ENCODE peak calls at places on chromosomes 3 and 15, in ten cellular contexts. Q is psoas muscle, C is neural progenitor cell, D is tibial artery, O is ovary, A is heart left ventricle, I is DND-41, N is pancreas, T is astrocyte of the spinal cord, G is lower lobe of right lung. R is an unnamed sample.

GRCh38 chr3:23127196-23127595 is 75.9 kb upstream of the UBE2E2 start:
- DNase-seq in Q (no peak), C (no peak), D (no peak), O (no peak), A (no peak), I (no peak), N (no peak), T (no peak), G (no peak), R (no peak)

GRCh38 chr3:71753716-71754609 is at the start of gene GPR27:
- DNase-seq in Q (peak), C (peak), D (no peak), O (no peak), A (no peak), I (no peak), N (peak), T (peak), G (peak), R (peak)

GRCh38 chr3:112639451-112640332 is 1.3 kb downstream of the CCDC80 start:
- DNase-seq in Q (no peak), C (no peak), D (no peak), O (peak), A (no peak), I (no peak), N (peak), T (no peak), G (no peak), R (no peak)

GRCh38 chr15:57213783-57214366 is 162.4 kb upstream of the CGNL1 start:
- DNase-seq in Q (no peak), C (peak), D (no peak), O (no peak), A (no peak), I (no peak), N (no peak), T (peak), G (no peak), R (peak)

GRCh38 chr3:131901686-131902085 is 133.1 kb downstream of the CPNE4 start:
- DNase-seq in Q (no peak), C (no peak), D (no peak), O (no peak), A (no peak), I (no peak), N (no peak), T (no peak), G (no peak), R (no peak)

GRCh38 chr3:85081191-85081895 is 122.6 kb downstream of the CADM2 start:
- DNase-seq in Q (no peak), C (peak), D (no peak), O (no peak), A (no peak), I (no peak), N (peak), T (no peak), G (no peak), R (no peak)

GRCh38 chr3:96833301-96833700 is 18.9 kb downstream of the EPHA6 start:
- DNase-seq in Q (no peak), C (no peak), D (no peak), O (no peak), A (no peak), I (no peak), N (no peak), T (no peak), G (no peak), R (no peak)

GRCh38 chr15:40087095-40087805 is 21.4 kb downstream of the BMF start:
- DNase-seq in Q (no peak), C (peak), D (peak), O (no peak), A (no peak), I (no peak), N (no peak), T (no peak), G (no peak), R (no peak)

GRCh38 chr3:159629329-159630084 is 359.1 kb upstream of the IL12A start:
- DNase-seq in Q (no peak), C (no peak), D (no peak), O (no peak), A (no peak), I (no peak), N (no peak), T (no peak), G (no peak), R (no peak)

GRCh38 chr3:151589311-151589710 is 128.4 kb upstream of the IGSF10 start:
- DNase-seq in Q (no peak), C (no peak), D (no peak), O (no peak), A (no peak), I (no peak), N (no peak), T (no peak), G (no peak), R (no peak)

GRCh38 chr3:141448606-141449216 is 38.1 kb upstream of the RASA2 start:
- DNase-seq in Q (no peak), C (no peak), D (no peak), O (no peak), A (no peak), I (no peak), N (no peak), T (peak), G (no peak), R (no peak)

GRCh38 chr3:69675773-69676660 is 63.2 kb upstream of the MITF start:
- DNase-seq in Q (no peak), C (no peak), D (no peak), O (no peak), A (no peak), I (no peak), N (no peak), T (no peak), G (no peak), R (no peak)

GRCh38 chr3:10189557-10190374 is 25.0 kb downstream of the IRAK2 start:
- DNase-seq in Q (peak), C (no peak), D (peak), O (peak), A (peak), I (no peak), N (no peak), T (peak), G (peak), R (no peak)

GRCh38 chr3:158539414-158540014 is 31.5 kb upstream of the MLF1 start:
- DNase-seq in Q (no peak), C (peak), D (no peak), O (peak), A (no peak), I (peak), N (no peak), T (peak), G (no peak), R (no peak)

GRCh38 chr3:161177996-161178395 is 43.1 kb upstream of the NMD3 start:
- DNase-seq in Q (no peak), C (no peak), D (no peak), O (no peak), A (no peak), I (no peak), N (no peak), T (peak), G (no peak), R (no peak)

GRCh38 chr3:153026026-153026425 is 136.0 kb upstream of the RAP2B start:
- DNase-seq in Q (no peak), C (peak), D (no peak), O (no peak), A (no peak), I (no peak), N (no peak), T (peak), G (no peak), R (peak)

GRCh38 chr3:108507887-108508286 is 2.5 kb downstream of the MYH15 start:
- DNase-seq in Q (no peak), C (no peak), D (no peak), O (no peak), A (no peak), I (no peak), N (no peak), T (no peak), G (no peak), R (no peak)

GRCh38 chr3:22296641-22297040 is 545.6 kb upstream of the ZNF385D start:
- DNase-seq in Q (no peak), C (no peak), D (no peak), O (no peak), A (no peak), I (no peak), N (no peak), T (peak), G (no peak), R (no peak)

GRCh38 chr15:83030021-83030420 is 18.6 kb upstream of the C15orf40 start:
- DNase-seq in Q (no peak), C (peak), D (no peak), O (no peak), A (no peak), I (no peak), N (no peak), T (peak), G (no peak), R (no peak)

GRCh38 chr3:5466059-5466458 is 278.6 kb downstream of the EDEM1 start:
- DNase-seq in Q (no peak), C (no peak), D (no peak), O (no peak), A (no peak), I (no peak), N (no peak), T (no peak), G (no peak), R (no peak)

GRCh38 chr3:126777366-126777765 is 73.3 kb downstream of the CHCHD6 start:
- DNase-seq in Q (no peak), C (no peak), D (no peak), O (no peak), A (no peak), I (no peak), N (no peak), T (no peak), G (no peak), R (no peak)

GRCh38 chr15:77002954-77003912 is 8.3 kb downstream of the PSTPIP1 start:
- DNase-seq in Q (peak), C (no peak), D (peak), O (no peak), A (peak), I (peak), N (no peak), T (no peak), G (peak), R (peak)

GRCh38 chr3:12471228-12471627 is 13.1 kb upstream of the TSEN2 start:
- DNase-seq in Q (no peak), C (no peak), D (no peak), O (no peak), A (no peak), I (peak), N (no peak), T (no peak), G (no peak), R (no peak)

GRCh38 chr3:172157566-172158258 is 118.3 kb downstream of the FNDC3B start:
- DNase-seq in Q (no peak), C (no peak), D (no peak), O (no peak), A (no peak), I (no peak), N (no peak), T (no peak), G (no peak), R (no peak)

GRCh38 chr3:33461097-33461496 is 20.9 kb upstream of the UBP1 start:
- DNase-seq in Q (no peak), C (no peak), D (no peak), O (no peak), A (no peak), I (no peak), N (no peak), T (no peak), G (no peak), R (no peak)

DNA sequence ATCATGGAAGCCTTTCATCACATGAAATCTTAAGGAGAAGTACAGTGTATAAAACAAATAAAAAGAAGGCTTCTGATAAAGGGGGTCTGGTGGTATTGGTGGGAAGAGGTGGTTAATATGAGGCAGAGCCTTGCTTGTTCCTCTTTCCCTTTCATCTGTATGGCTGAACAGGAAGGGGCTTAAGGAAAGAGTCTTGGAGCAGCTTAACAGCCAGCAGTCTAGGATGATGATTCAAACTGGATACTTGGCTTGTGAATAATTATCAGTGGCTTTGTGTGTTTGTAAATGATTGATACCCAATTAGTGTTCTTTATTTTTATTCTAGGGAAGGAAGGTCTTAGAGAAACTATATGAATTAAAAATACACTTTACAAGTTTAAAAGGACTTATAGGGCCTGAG is 29.1 kb upstream of the TCAIM start:
- DNase-seq in Q (no peak), C (no peak), D (no peak), O (no peak), A (no peak), I (no peak), N (no peak), T (no peak), G (no peak), R (no peak)
- TF ChIP-seq CTCF in Q (no peak), C (no peak), D (no peak), O (no peak), A (no peak), I (no peak), N (no peak), T (no peak), G (no peak), R (no peak)

DNA sequence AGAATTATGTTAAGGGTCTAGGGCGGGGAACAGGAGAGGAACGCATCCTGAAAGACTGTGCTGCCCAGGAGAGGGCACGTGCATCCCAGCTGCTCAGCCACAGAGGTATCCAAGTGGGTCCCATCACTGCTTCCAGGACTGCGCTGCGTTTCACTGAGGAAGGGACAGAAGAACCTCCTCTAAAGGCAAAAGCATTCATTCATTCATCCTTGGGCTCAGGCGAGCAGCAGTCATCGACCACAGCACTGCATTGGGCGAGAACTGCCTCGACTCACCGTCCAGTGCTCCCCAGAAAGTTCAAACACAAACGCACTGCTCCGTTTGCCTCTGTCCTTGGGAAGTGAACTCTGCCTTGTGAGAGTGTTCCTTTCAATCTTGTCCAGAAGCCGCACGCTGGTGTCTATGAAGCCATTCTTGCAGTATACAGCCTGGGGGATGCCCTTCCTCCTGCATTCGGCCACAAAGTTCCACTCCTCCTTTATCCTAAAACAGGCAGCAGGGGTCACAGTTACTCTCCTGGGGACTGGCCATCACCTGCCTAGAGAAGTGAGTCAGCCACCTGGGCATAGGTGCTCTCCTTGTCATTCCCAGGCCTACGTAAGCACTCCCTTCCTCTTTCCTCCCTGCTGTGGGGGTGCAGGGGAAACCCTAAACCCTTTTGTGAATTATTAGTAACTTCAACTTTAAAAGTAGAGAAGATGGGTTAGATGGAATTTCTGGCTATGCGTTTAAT is 21.2 kb downstream of the LRRC2 start:
- DNase-seq in Q (no peak), C (no peak), D (no peak), O (no peak), A (no peak), I (no peak), N (no peak), T (no peak), G (no peak), R (no peak)
- TF ChIP-seq CTCF in Q (no peak), C (no peak), D (no peak), O (no peak), A (no peak), I (no peak), N (no peak), T (no peak), G (no peak), R (no peak)

DNA sequence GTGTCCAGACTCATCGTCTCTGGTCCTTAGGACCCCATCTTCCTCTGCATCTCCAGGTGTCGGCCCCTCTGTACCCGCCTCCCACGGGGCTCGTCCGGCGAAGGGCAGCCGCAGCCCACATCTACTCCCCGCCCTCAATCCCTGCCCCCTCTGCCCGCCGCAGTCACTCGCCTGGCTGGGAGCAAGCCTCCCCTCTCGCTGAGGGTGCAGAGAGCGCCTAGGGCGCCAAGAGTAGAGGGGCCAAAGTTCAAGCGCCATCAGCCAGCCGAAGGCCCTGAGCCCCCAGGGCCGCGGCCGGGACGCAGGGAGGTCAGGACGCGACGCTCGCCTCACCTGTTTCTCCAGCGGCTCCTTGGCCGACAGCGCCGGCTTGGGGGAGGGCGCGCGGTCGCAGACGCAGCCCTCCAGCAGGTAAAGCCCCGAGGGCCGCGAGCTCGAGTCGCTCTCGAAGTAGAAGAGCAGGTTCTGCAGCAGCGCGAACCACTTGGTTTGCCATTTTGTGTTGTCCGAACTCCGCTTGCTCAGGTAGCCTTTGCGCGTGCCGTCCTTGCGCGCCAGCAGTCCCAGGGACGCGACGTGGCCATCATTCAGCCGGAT is 592 bp downstream of the RASGRF1 start:
- DNase-seq in Q (no peak), C (peak), D (peak), O (no peak), A (no peak), I (no peak), N (peak), T (peak), G (no peak), R (no peak)
- TF ChIP-seq CTCF in Q (no peak), C (no peak), D (no peak), O (no peak), A (no peak), I (no peak), N (no peak), T (no peak), G (no peak), R (no peak)

GRCh38 chr3:195126073-195126605 is 144.8 kb downstream of the XXYLT1 start:
- DNase-seq in Q (no peak), C (no peak), D (no peak), O (no peak), A (no peak), I (peak), N (no peak), T (no peak), G (no peak), R (no peak)

GRCh38 chr3:195122261-195122660 is 148.7 kb downstream of the XXYLT1 start:
- DNase-seq in Q (no peak), C (no peak), D (no peak), O (no peak), A (no peak), I (no peak), N (no peak), T (no peak), G (no peak), R (no peak)

GRCh38 chr3:195125646-195126045 is 145.3 kb downstream of the XXYLT1 start:
- DNase-seq in Q (no peak), C (no peak), D (no peak), O (no peak), A (no peak), I (no peak), N (no peak), T (no peak), G (no peak), R (no peak)

GRCh38 chr3:195124378-195124985 is 146.5 kb downstream of the XXYLT1 start:
- DNase-seq in Q (no peak), C (no peak), D (no peak), O (no peak), A (no peak), I (no peak), N (no peak), T (no peak), G (no peak), R (no peak)

DNA sequence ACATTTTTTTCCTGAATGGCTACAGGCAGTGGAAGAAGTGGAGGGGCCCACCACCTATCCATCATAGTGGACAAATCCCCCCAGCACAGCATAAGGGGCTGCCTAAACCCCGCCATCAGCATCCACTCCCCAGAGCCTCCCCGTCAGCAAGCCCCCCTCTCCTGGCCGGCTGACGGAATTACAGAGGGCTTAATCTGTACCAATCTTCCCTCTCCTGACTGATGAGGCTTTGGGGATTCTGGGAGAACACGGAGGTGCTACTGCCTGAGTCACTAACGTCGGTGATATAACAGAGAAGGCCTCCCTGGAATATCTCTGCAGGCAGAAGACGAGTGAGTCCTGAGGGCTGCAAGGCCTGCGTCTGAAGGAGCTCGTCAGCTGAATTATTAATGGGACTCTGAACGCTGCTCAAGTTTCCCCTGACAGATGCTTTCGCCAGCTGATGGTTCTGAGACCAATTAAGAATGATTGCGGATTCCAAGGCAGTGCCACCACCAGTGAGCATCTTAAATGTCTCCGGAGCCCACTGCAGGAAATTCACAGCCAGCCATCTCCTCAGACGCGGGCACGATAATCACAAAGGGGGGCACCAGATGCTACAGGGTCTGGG is 147.7 kb downstream of the XXYLT1 start:
- DNase-seq in Q (no peak), C (peak), D (no peak), O (no peak), A (no peak), I (no peak), N (no peak), T (no peak), G (no peak), R (no peak)
- TF ChIP-seq CTCF in Q (no peak), C (peak), D (no peak), O (no peak), A (no peak), I (no peak), N (no peak), T (peak), G (no peak), R (no peak)

DNA sequence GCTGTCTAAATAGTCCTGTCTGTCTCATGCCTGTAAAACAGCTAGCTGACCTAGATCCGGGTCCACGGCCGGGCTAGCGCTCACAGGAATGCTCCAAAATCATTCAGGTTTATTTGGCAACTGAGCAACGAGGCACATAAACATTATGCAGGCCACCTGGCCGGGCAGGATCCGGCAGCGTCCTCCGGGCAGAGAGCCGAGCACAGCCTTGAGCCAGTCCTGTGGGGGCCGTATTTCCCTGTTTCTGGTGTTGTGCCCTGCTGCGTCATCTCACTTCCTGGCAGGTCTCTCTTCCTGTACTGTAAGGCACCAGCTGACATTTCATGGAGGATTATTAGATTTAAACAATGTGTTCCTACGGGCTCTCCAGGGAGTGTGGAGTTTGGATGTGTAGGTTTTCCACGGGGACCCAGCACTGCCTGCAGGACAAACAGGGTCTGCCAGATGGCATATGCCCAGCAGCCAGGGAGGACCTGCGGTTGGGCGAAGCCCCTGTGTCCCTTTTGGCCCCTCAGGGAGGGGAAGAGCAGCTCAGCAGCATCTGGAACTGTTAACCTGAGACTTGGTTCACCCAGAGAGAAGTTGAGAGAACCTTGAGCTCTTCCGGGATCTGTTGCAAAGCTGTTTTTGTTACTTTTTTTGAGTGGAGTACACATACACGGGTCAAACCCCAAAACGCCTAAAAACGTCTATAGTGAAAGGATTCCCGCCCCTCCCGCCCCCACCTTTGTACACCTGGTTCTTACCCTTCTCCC is 16.5 kb upstream of the LRRK1 start:
- DNase-seq in Q (peak), C (no peak), D (no peak), O (peak), A (peak), I (no peak), N (peak), T (peak), G (peak), R (no peak)
- TF ChIP-seq CTCF in Q (no peak), C (no peak), D (no peak), O (no peak), A (no peak), I (no peak), N (no peak), T (no peak), G (no peak), R (no peak)

GRCh38 chr15:78284758-78285157 is 14.7 kb downstream of the SKIC8 start:
- DNase-seq in Q (no peak), C (peak), D (no peak), O (no peak), A (no peak), I (no peak), N (no peak), T (no peak), G (no peak), R (no peak)
- TF ChIP-seq CTCF in Q (no peak), C (peak), D (no peak), O (no peak), A (no peak), I (peak), N (no peak), T (peak), G (no peak), R (no peak)

R was measured in GM13977.